ENCODE peak calls at places on chromosomes 6 and 20, in eight cellular contexts. R is activated B cell treated with CpG ODN at 0.5 μM for 24 hours; E is NCI-H1694 treated with DMSO at 0.1 percent for 48 hours; K is NCI-H1105 treated with DMSO at 0.1 percent for 48 hours; I is PC-9; F is CD4-positive, CD25-positive, alpha-beta regulatory T cell; M is NCI-H1092 treated with DMSO at 0.1 percent for 48 hours; H is head of caudate nucleus. X is an unnamed sample.
A peak's percentile ranks its signal among the peaks of the same experiment; 100 is the strongest.

GRCh38 chr6:34459899-34460593 is 5.8 kb upstream of the PACSIN1 start:
- DNase-seq in E (peak; percentile 53), F (peak; percentile 52), H (peak; percentile 63), I (no peak), M (peak; percentile 18), R (no peak), K (peak; percentile 17), X (peak; percentile 55)

GRCh38 chr6:4653141-4653540 is 123.1 kb upstream of the CDYL start:
- DNase-seq in I (no peak), E (no peak), R (no peak), M (no peak), H (no peak), F (no peak), K (no peak), X (no peak)

GRCh38 chr6:75396005-75396800 is 97.4 kb downstream of the FILIP1 start:
- DNase-seq in I (no peak), K (no peak), H (no peak), F (no peak), E (no peak), R (no peak), M (no peak), X (no peak)

GRCh38 chr6:136927313-136927712 is 5.2 kb downstream of the SLC35D3 start:
- DNase-seq in F (no peak), M (no peak), H (no peak), I (no peak), R (no peak), K (no peak), E (no peak), X (peak; percentile 4)

GRCh38 chr20:46174469-46175126 is 56.5 kb downstream of the CD40 start:
- DNase-seq in R (peak; percentile 69), M (peak; percentile 34), E (peak; percentile 49), F (peak; percentile 60), H (peak; percentile 48), I (no peak), K (no peak), X (peak; percentile 59)

GRCh38 chr20:50144362-50144761 is 9.2 kb downstream of the PEDS1 start:
- DNase-seq in M (no peak), H (no peak), F (no peak), E (no peak), K (no peak), I (peak; percentile 98), R (no peak), X (no peak)

GRCh38 chr6:156822747-156823206 is 45.6 kb downstream of the ARID1B start:
- DNase-seq in I (no peak), K (no peak), H (no peak), M (no peak), E (no peak), R (no peak), F (no peak), X (no peak)

GRCh38 chr20:11796041-11796440 is 121.7 kb upstream of the BTBD3 start:
- DNase-seq in E (no peak), H (no peak), M (no peak), F (no peak), R (no peak), I (no peak), K (no peak), X (no peak)

GRCh38 chr20:8155848-8156602 is 24.0 kb downstream of the PLCB1 start:
- DNase-seq in H (no peak), I (peak; percentile 38), F (no peak), R (no peak), E (no peak), K (no peak), M (no peak), X (no peak)

GRCh38 chr6:44554901-44555300 is 167.4 kb downstream of the CDC5L start:
- DNase-seq in F (no peak), M (no peak), H (peak; percentile 19), K (no peak), I (no peak), E (no peak), R (no peak), X (no peak)

GRCh38 chr6:152720964-152721363 is 23.3 kb downstream of the MYCT1 start:
- DNase-seq in F (no peak), M (no peak), E (no peak), R (no peak), K (no peak), H (no peak), I (no peak), X (no peak)

GRCh38 chr6:73854998-73855718 is 159.2 kb downstream of the CD109 start:
- DNase-seq in R (no peak), M (peak; percentile 31), F (peak; percentile 29), I (no peak), H (no peak), E (peak; percentile 41), K (peak; percentile 68), X (peak; percentile 49)

GRCh38 chr20:48912065-48912464 is 9.4 kb upstream of the ARFGEF2 start:
- DNase-seq in E (peak; percentile 63), I (no peak), M (no peak), F (no peak), H (no peak), R (peak; percentile 55), K (no peak), X (no peak)

GRCh38 chr6:82971877-82972460 is 93.7 kb downstream of the UBE3D start:
- DNase-seq in K (no peak), M (no peak), F (no peak), E (no peak), R (no peak), H (no peak), I (no peak), X (no peak)

GRCh38 chr20:62155428-62156253 is 12.1 kb downstream of the SS18L1 start:
- DNase-seq in M (no peak), F (no peak), I (peak; percentile 93), E (no peak), K (no peak), R (no peak), H (no peak), X (no peak)

GRCh38 chr20:42366626-42367025 is 748.4 kb upstream of the CHD6 start:
- DNase-seq in E (no peak), I (no peak), R (no peak), K (peak; percentile 55), H (no peak), M (peak; percentile 4), F (no peak), X (no peak)

GRCh38 chr20:23641936-23642751 is 4.4 kb upstream of the CST3 start:
- DNase-seq in R (no peak), H (no peak), F (no peak), K (no peak), E (no peak), I (peak; percentile 97), M (peak; percentile 45), X (no peak)

GRCh38 chr6:38997128-38997761 is 51.3 kb upstream of the GLP1R start:
- DNase-seq in M (peak; percentile 52), H (no peak), K (peak; percentile 29), E (no peak), I (no peak), F (no peak), R (peak; percentile 18), X (no peak)

GRCh38 chr6:3259491-3259958 is 778 bp downstream of the PSMG4 start:
- DNase-seq in M (no peak), R (no peak), I (no peak), K (peak; percentile 29), H (peak; percentile 59), F (peak; percentile 19), E (peak; percentile 22), X (peak; percentile 37)

GRCh38 chr6:4613795-4614194 is 162.4 kb upstream of the CDYL start:
- DNase-seq in H (no peak), K (no peak), R (no peak), E (no peak), F (no peak), I (no peak), M (no peak), X (no peak)

GRCh38 chr20:35013421-35014411 is 58.0 kb downstream of the MYH7B start:
- DNase-seq in R (no peak), F (no peak), H (no peak), I (no peak), K (no peak), M (no peak), E (no peak), X (no peak)